ENCODE peak calls at places on chromosomes 7 and 10, in ten cellular contexts. One of them, this sample, is unnamed.

GRCh38 chr7:140033036-140033435 is 29.7 kb downstream of the PARP12 start:
- DNase-seq in psoas muscle: no peak
- DNase-seq in GM19239: no peak
- DNase-seq in stimulated activated CD4-positive, alpha-beta T cell treated with anti-CD3 and anti-CD28 coated beads, Interleukin-1b, Interleukin-23, amount 100 ng/mL, for 24 hours: no peak
- DNase-seq in naive thymus-derived CD8-positive, alpha-beta T cell: no peak
- DNase-seq in fibroblast of gingiva: no peak
- DNase-seq in AG08395: no peak
- DNase-seq in WERI-Rb-1: no peak
- DNase-seq in islet precursor cell: no peak
- DNase-seq in GM23248: peak; percentile 51
- DNase-seq in this sample: no peak

GRCh38 chr7:137978464-137979237 is 23.2 kb downstream of the CREB3L2 start:
- DNase-seq in AG08395: peak; percentile 94
- DNase-seq in WERI-Rb-1: no peak
- DNase-seq in GM19239: no peak
- DNase-seq in psoas muscle: peak; percentile 76
- DNase-seq in islet precursor cell: peak; percentile 88
- DNase-seq in fibroblast of gingiva: peak; percentile 94
- DNase-seq in stimulated activated CD4-positive, alpha-beta T cell treated with anti-CD3 and anti-CD28 coated beads, Interleukin-1b, Interleukin-23, amount 100 ng/mL, for 24 hours: no peak
- DNase-seq in GM23248: peak; percentile 98
- DNase-seq in naive thymus-derived CD8-positive, alpha-beta T cell: no peak
- DNase-seq in this sample: no peak

GRCh38 chr10:95181731-95182130 is 12.3 kb upstream of the ACSM6 start:
- DNase-seq in GM23248: peak; percentile 42
- DNase-seq in naive thymus-derived CD8-positive, alpha-beta T cell: no peak
- DNase-seq in psoas muscle: no peak
- DNase-seq in fibroblast of gingiva: peak; percentile 35
- DNase-seq in GM19239: no peak
- DNase-seq in WERI-Rb-1: no peak
- DNase-seq in islet precursor cell: no peak
- DNase-seq in stimulated activated CD4-positive, alpha-beta T cell treated with anti-CD3 and anti-CD28 coated beads, Interleukin-1b, Interleukin-23, amount 100 ng/mL, for 24 hours: no peak
- DNase-seq in AG08395: peak; percentile 14
- DNase-seq in this sample: no peak

GRCh38 chr10:80324086-80324485 is 32.5 kb downstream of the DYDC1 start:
- DNase-seq in islet precursor cell: no peak
- DNase-seq in GM23248: peak; percentile 49
- DNase-seq in AG08395: peak; percentile 47
- DNase-seq in stimulated activated CD4-positive, alpha-beta T cell treated with anti-CD3 and anti-CD28 coated beads, Interleukin-1b, Interleukin-23, amount 100 ng/mL, for 24 hours: no peak
- DNase-seq in WERI-Rb-1: no peak
- DNase-seq in GM19239: no peak
- DNase-seq in naive thymus-derived CD8-positive, alpha-beta T cell: no peak
- DNase-seq in psoas muscle: no peak
- DNase-seq in fibroblast of gingiva: no peak
- DNase-seq in this sample: no peak

GRCh38 chr10:22339761-22340361 is 5.4 kb upstream of the SPAG6 start:
- DNase-seq in islet precursor cell: no peak
- DNase-seq in fibroblast of gingiva: no peak
- DNase-seq in psoas muscle: no peak
- DNase-seq in AG08395: no peak
- DNase-seq in GM23248: no peak
- DNase-seq in WERI-Rb-1: no peak
- DNase-seq in naive thymus-derived CD8-positive, alpha-beta T cell: no peak
- DNase-seq in GM19239: no peak
- DNase-seq in stimulated activated CD4-positive, alpha-beta T cell treated with anti-CD3 and anti-CD28 coated beads, Interleukin-1b, Interleukin-23, amount 100 ng/mL, for 24 hours: no peak
- DNase-seq in this sample: no peak

GRCh38 chr7:12490105-12490688 is 80.3 kb upstream of the SCIN start:
- DNase-seq in stimulated activated CD4-positive, alpha-beta T cell treated with anti-CD3 and anti-CD28 coated beads, Interleukin-1b, Interleukin-23, amount 100 ng/mL, for 24 hours: no peak
- DNase-seq in islet precursor cell: no peak
- DNase-seq in WERI-Rb-1: no peak
- DNase-seq in GM19239: no peak
- DNase-seq in GM23248: peak; percentile 69
- DNase-seq in AG08395: peak; percentile 29
- DNase-seq in naive thymus-derived CD8-positive, alpha-beta T cell: no peak
- DNase-seq in fibroblast of gingiva: peak; percentile 16
- DNase-seq in psoas muscle: no peak
- DNase-seq in this sample: no peak

GRCh38 chr7:25856056-25856780 is 295.8 kb upstream of the NFE2L3 start:
- DNase-seq in fibroblast of gingiva: peak; percentile 52
- DNase-seq in AG08395: no peak
- DNase-seq in naive thymus-derived CD8-positive, alpha-beta T cell: no peak
- DNase-seq in WERI-Rb-1: peak; percentile 27
- DNase-seq in GM23248: peak; percentile 74
- DNase-seq in psoas muscle: no peak
- DNase-seq in islet precursor cell: no peak
- DNase-seq in stimulated activated CD4-positive, alpha-beta T cell treated with anti-CD3 and anti-CD28 coated beads, Interleukin-1b, Interleukin-23, amount 100 ng/mL, for 24 hours: no peak
- DNase-seq in GM19239: no peak
- DNase-seq in this sample: no peak

GRCh38 chr10:14476641-14477407 is 146.1 kb upstream of the FRMD4A start:
- DNase-seq in AG08395: peak; percentile 64
- DNase-seq in WERI-Rb-1: no peak
- DNase-seq in stimulated activated CD4-positive, alpha-beta T cell treated with anti-CD3 and anti-CD28 coated beads, Interleukin-1b, Interleukin-23, amount 100 ng/mL, for 24 hours: no peak
- DNase-seq in naive thymus-derived CD8-positive, alpha-beta T cell: no peak
- DNase-seq in GM19239: no peak
- DNase-seq in GM23248: peak; percentile 77
- DNase-seq in fibroblast of gingiva: peak; percentile 33
- DNase-seq in islet precursor cell: peak; percentile 67
- DNase-seq in psoas muscle: no peak
- DNase-seq in this sample: peak; percentile 3

GRCh38 chr10:6795571-6795970 is 215.5 kb upstream of the PRKCQ start:
- DNase-seq in stimulated activated CD4-positive, alpha-beta T cell treated with anti-CD3 and anti-CD28 coated beads, Interleukin-1b, Interleukin-23, amount 100 ng/mL, for 24 hours: no peak
- DNase-seq in psoas muscle: no peak
- DNase-seq in GM23248: no peak
- DNase-seq in GM19239: no peak
- DNase-seq in fibroblast of gingiva: no peak
- DNase-seq in AG08395: no peak
- DNase-seq in islet precursor cell: no peak
- DNase-seq in naive thymus-derived CD8-positive, alpha-beta T cell: no peak
- DNase-seq in WERI-Rb-1: no peak
- DNase-seq in this sample: no peak

GRCh38 chr10:102652170-102652926 is 8.1 kb downstream of the TRIM8 start:
- DNase-seq in WERI-Rb-1: no peak
- DNase-seq in stimulated activated CD4-positive, alpha-beta T cell treated with anti-CD3 and anti-CD28 coated beads, Interleukin-1b, Interleukin-23, amount 100 ng/mL, for 24 hours: no peak
- DNase-seq in GM19239: no peak
- DNase-seq in GM23248: no peak
- DNase-seq in fibroblast of gingiva: no peak
- DNase-seq in AG08395: no peak
- DNase-seq in psoas muscle: peak; percentile 5
- DNase-seq in naive thymus-derived CD8-positive, alpha-beta T cell: no peak
- DNase-seq in islet precursor cell: peak; percentile 29
- DNase-seq in this sample: peak; percentile 15

GRCh38 chr10:49164587-49165188 is 23.5 kb downstream of the TMEM273 start:
- DNase-seq in fibroblast of gingiva: peak; percentile 42
- DNase-seq in stimulated activated CD4-positive, alpha-beta T cell treated with anti-CD3 and anti-CD28 coated beads, Interleukin-1b, Interleukin-23, amount 100 ng/mL, for 24 hours: no peak
- DNase-seq in AG08395: no peak
- DNase-seq in naive thymus-derived CD8-positive, alpha-beta T cell: no peak
- DNase-seq in WERI-Rb-1: peak; percentile 58
- DNase-seq in islet precursor cell: peak; percentile 65
- DNase-seq in GM19239: peak; percentile 40
- DNase-seq in psoas muscle: no peak
- DNase-seq in GM23248: peak; percentile 71
- DNase-seq in this sample: peak; percentile 64

GRCh38 chr10:22016046-22016705 is 12.6 kb upstream of the DNAJC1 start:
- DNase-seq in stimulated activated CD4-positive, alpha-beta T cell treated with anti-CD3 and anti-CD28 coated beads, Interleukin-1b, Interleukin-23, amount 100 ng/mL, for 24 hours: no peak
- DNase-seq in GM23248: peak; percentile 60
- DNase-seq in islet precursor cell: no peak
- DNase-seq in naive thymus-derived CD8-positive, alpha-beta T cell: no peak
- DNase-seq in psoas muscle: no peak
- DNase-seq in WERI-Rb-1: no peak
- DNase-seq in fibroblast of gingiva: no peak
- DNase-seq in AG08395: no peak
- DNase-seq in GM19239: no peak
- DNase-seq in this sample: no peak

GRCh38 chr10:113987805-113988204 is 55.9 kb upstream of the ADRB1 start:
- DNase-seq in GM19239: no peak
- DNase-seq in psoas muscle: peak; percentile 41
- DNase-seq in naive thymus-derived CD8-positive, alpha-beta T cell: no peak
- DNase-seq in WERI-Rb-1: no peak
- DNase-seq in GM23248: peak; percentile 9
- DNase-seq in AG08395: no peak
- DNase-seq in islet precursor cell: no peak
- DNase-seq in fibroblast of gingiva: no peak
- DNase-seq in stimulated activated CD4-positive, alpha-beta T cell treated with anti-CD3 and anti-CD28 coated beads, Interleukin-1b, Interleukin-23, amount 100 ng/mL, for 24 hours: no peak
- DNase-seq in this sample: no peak

GRCh38 chr10:103053659-103054581 is 135.8 kb downstream of the CNNM2 start:
- DNase-seq in GM23248: peak; percentile 22
- DNase-seq in WERI-Rb-1: peak; percentile 72
- DNase-seq in psoas muscle: peak; percentile 55
- DNase-seq in stimulated activated CD4-positive, alpha-beta T cell treated with anti-CD3 and anti-CD28 coated beads, Interleukin-1b, Interleukin-23, amount 100 ng/mL, for 24 hours: no peak
- DNase-seq in fibroblast of gingiva: peak; percentile 73
- DNase-seq in islet precursor cell: peak; percentile 90
- DNase-seq in naive thymus-derived CD8-positive, alpha-beta T cell: peak; percentile 75
- DNase-seq in AG08395: peak; percentile 77
- DNase-seq in GM19239: peak; percentile 30
- DNase-seq in this sample: peak; percentile 86

GRCh38 chr10:51073461-51074237 is 638 bp upstream of the PRKG1 start:
- DNase-seq in WERI-Rb-1: no peak
- DNase-seq in naive thymus-derived CD8-positive, alpha-beta T cell: no peak
- DNase-seq in psoas muscle: peak; percentile 17
- DNase-seq in AG08395: peak; percentile 44
- DNase-seq in fibroblast of gingiva: peak; percentile 12
- DNase-seq in islet precursor cell: peak; percentile 71
- DNase-seq in GM19239: no peak
- DNase-seq in stimulated activated CD4-positive, alpha-beta T cell treated with anti-CD3 and anti-CD28 coated beads, Interleukin-1b, Interleukin-23, amount 100 ng/mL, for 24 hours: no peak
- DNase-seq in GM23248: peak; percentile 66
- DNase-seq in this sample: peak; percentile 21

GRCh38 chr7:17546206-17546998 is 247.9 kb downstream of the AHR start:
- DNase-seq in psoas muscle: no peak
- DNase-seq in naive thymus-derived CD8-positive, alpha-beta T cell: no peak
- DNase-seq in fibroblast of gingiva: peak; percentile 94
- DNase-seq in WERI-Rb-1: no peak
- DNase-seq in GM19239: no peak
- DNase-seq in stimulated activated CD4-positive, alpha-beta T cell treated with anti-CD3 and anti-CD28 coated beads, Interleukin-1b, Interleukin-23, amount 100 ng/mL, for 24 hours: no peak
- DNase-seq in GM23248: peak; percentile 79
- DNase-seq in islet precursor cell: no peak
- DNase-seq in AG08395: peak; percentile 36
- DNase-seq in this sample: no peak

This sample was measured in right lobe of liver.